ENCODE peak calls at places on chromosomes 5 and 9, in five cellular contexts. P is adipocyte; F is CD8-positive, alpha-beta memory T cell; B is tibial nerve; Q is left ventricle myocardium inferior. S is an unnamed sample. For H3K4me1 and H3K27me3, the result is how much of the 10 kb centered on the place peaks cover.

GRCh38 chr5:163943546-163943945 is 438.1 kb downstream of the MAT2B start:
- DNase-seq in P (peak), F (no peak), B (no peak), Q (no peak), S (no peak)

GRCh38 chr5:63262191-63262981 is 683.8 kb downstream of the LRRC70 start:
- DNase-seq in P (peak), F (no peak), B (no peak), Q (no peak), S (no peak)

GRCh38 chr5:53291528-53291927 is 182.0 kb upstream of the MOCS2 start:
- DNase-seq in P (peak), F (no peak), B (no peak), Q (no peak), S (no peak)

GRCh38 chr5:142296914-142297417 is 27.9 kb downstream of the SPRY4 start:
- DNase-seq in P (peak), F (no peak), B (no peak), Q (peak), S (no peak)

GRCh38 chr5:159780246-159780645 is 136.0 kb upstream of the ADRA1B start:
- DNase-seq in P (no peak), F (no peak), B (no peak), Q (no peak), S (no peak)

GRCh38 chr9:99578666-99579065 is 243.0 kb upstream of the NR4A3 start:
- DNase-seq in P (no peak), F (no peak), B (no peak), Q (no peak), S (no peak)

GRCh38 chr5:3226171-3226570 is 369.5 kb upstream of the IRX1 start:
- DNase-seq in P (no peak), F (no peak), B (no peak), Q (peak), S (no peak)

GRCh38 chr9:124551472-124552339 is 44.5 kb upstream of the NR5A1 start:
- DNase-seq in P (peak), F (no peak), B (no peak), Q (peak), S (no peak)

GRCh38 chr5:106321242-106321641 is 1349.5 kb downstream of the EFNA5 start:
- DNase-seq in P (no peak), F (no peak), B (no peak), Q (no peak), S (no peak)

GRCh38 chr5:162068931-162069330 is 1.4 kb downstream of the GABRG2 start:
- DNase-seq in P (no peak), F (no peak), B (no peak), Q (no peak), S (no peak)

DNA sequence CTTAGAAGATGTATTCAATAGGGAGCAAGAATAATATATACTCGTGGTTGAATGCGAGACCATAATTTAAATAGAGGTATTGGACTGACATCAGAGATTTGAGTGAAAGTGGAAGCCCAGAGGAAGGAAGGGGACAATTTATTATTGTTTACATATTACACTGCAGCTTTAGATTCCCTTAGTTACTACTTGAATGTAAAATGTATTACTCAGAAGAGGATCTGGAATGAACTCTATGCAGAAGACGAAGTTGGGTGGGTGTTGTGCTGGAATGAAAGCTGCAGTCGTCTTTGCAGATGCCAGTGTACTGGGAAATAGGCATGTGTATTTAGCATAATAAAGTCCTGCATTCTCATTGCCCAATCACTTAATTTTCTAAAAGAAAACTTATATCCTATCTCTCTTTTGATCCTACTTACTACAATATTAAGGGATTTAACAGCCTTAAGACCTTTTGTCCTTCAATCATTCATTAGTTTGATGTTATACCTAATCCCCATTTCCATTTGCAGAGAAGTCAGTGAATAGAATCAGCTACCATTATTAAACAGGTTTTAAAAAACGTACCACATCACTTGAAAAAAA is 570.7 kb upstream of the WWC1 start:
- DNase-seq in P (peak), F (no peak), B (no peak), Q (no peak), S (no peak)
- H3K4me1 ChIP-seq in P (under half), F (under half), B (under half), Q (under half), S (under half)

GRCh38 chr9:2838984-2839367 is 4.9 kb downstream of the PUM3 start:
- DNase-seq in P (no peak), F (no peak), B (no peak), Q (no peak), S (no peak)
- H3K4me3 ChIP-seq in P (peak), F (no peak), B (no peak), Q (peak), S (peak)

GRCh38 chr9:37035472-37036236 is 1.6 kb upstream of the PAX5 start:
- DNase-seq in P (no peak), F (no peak), B (no peak), Q (no peak), S (no peak)

GRCh38 chr9:37037744-37038640 is 3.9 kb upstream of the PAX5 start:
- DNase-seq in P (no peak), F (no peak), B (no peak), Q (no peak), S (no peak)

GRCh38 chr9:37039065-37039464 is 5.0 kb upstream of the PAX5 start:
- DNase-seq in P (no peak), F (no peak), B (no peak), Q (no peak), S (no peak)

GRCh38 chr9:37036237-37037136 is 2.4 kb upstream of the PAX5 start:
- DNase-seq in P (peak), F (peak), B (peak), Q (no peak), S (no peak)

GRCh38 chr9:37037137-37037743 is 3.2 kb upstream of the PAX5 start:
- DNase-seq in P (no peak), F (no peak), B (no peak), Q (no peak), S (no peak)
- H3K27me3 ChIP-seq in P (half or more), F (half or more), B (half or more), Q (half or more), S (half or more)

DNA sequence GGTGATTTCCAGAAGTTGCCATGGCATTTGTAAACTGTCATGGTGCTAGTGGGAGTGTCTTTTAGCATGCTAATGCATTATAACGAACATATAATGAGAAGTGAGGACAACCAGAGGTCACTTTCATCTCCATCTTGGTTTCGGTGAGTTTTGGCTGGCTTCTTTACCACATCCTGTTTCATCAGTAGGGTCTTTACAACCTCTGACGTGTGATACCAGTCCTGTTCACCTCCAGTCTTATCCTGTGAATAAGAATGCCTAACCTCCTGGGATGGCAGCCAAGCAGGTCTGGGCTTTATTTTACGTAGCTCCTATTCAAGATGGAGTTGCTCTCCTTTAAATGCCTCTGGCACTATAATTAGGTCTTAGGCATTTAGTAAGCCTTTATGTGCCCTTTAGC is 20.4 kb upstream of the RFK start:
- DNase-seq in P (no peak), F (no peak), B (no peak), Q (no peak), S (no peak)
- H3K4me1 ChIP-seq in P (under half), F (under half), B (under half), Q (under half), S (under half)

S was measured in right lobe of liver.